ENCODE peak calls at places on chromosomes 6 and 20, in six cellular contexts. M is IMR-90; I is breast epithelium; Q is psoas muscle; K is lower lobe of right lung; G is CD4-positive, alpha-beta memory T cell. J is an unnamed sample.

GRCh38 chr6:27280540-27281000 is 31.5 kb downstream of the POM121L2 start:
- DNase-seq in G (no peak), K (no peak), I (no peak), M (no peak), Q (no peak), J (no peak)

GRCh38 chr20:53438368-53438767 is 155.3 kb downstream of the ZNF217 start:
- DNase-seq in K (no peak), I (no peak), M (no peak), G (no peak), Q (no peak), J (no peak)

GRCh38 chr6:146893690-146894089 is 294.9 kb downstream of the ADGB start:
- DNase-seq in Q (no peak), K (no peak), M (no peak), G (no peak), I (no peak), J (no peak)

GRCh38 chr6:158799051-158799792 is 19.9 kb downstream of the EZR start:
- DNase-seq in Q (no peak), G (no peak), M (peak; percentile 46), K (no peak), I (no peak), J (no peak)

GRCh38 chr6:46419576-46420002 is 71.7 kb downstream of the RCAN2 start:
- DNase-seq in I (no peak), K (no peak), G (no peak), M (peak; percentile 67), Q (no peak), J (no peak)

GRCh38 chr20:11156922-11157321 is 483.1 kb upstream of the JAG1 start:
- DNase-seq in K (no peak), G (no peak), Q (no peak), I (no peak), M (no peak), J (no peak)

GRCh38 chr20:49267327-49267726 is 10.5 kb downstream of the ZNFX1 start:
- DNase-seq in I (no peak), G (no peak), K (no peak), Q (no peak), M (no peak), J (no peak)

GRCh38 chr6:108897371-108897770 is 49.1 kb downstream of the ARMC2 start:
- DNase-seq in M (peak; percentile 28), Q (no peak), G (no peak), I (no peak), K (no peak), J (no peak)

GRCh38 chr6:31791324-31792089 is 4.0 kb downstream of the VARS1 start:
- DNase-seq in Q (no peak), M (peak; percentile 39), I (no peak), G (no peak), K (no peak), J (no peak)

GRCh38 chr6:27592107-27592480 is 119.2 kb upstream of the ZNF184 start:
- DNase-seq in K (no peak), M (no peak), Q (no peak), G (peak; percentile 10), I (no peak), J (no peak)

GRCh38 chr6:97215157-97215769 is 67.8 kb downstream of the MMS22L start:
- DNase-seq in K (no peak), I (no peak), Q (no peak), G (no peak), M (peak; percentile 76), J (no peak)

GRCh38 chr6:106916891-106917290 is 57.6 kb downstream of the CD24 start:
- DNase-seq in G (no peak), M (no peak), K (no peak), I (no peak), Q (no peak), J (no peak)

GRCh38 chr6:142570221-142570671 is 268.4 kb downstream of the ADGRG6 start:
- DNase-seq in Q (no peak), M (peak; percentile 52), I (no peak), G (no peak), K (no peak), J (no peak)

GRCh38 chr6:151900897-151901485 is 93.5 kb downstream of the ESR1 start:
- DNase-seq in M (no peak), K (no peak), I (peak; percentile 79), G (no peak), Q (no peak), J (no peak)

GRCh38 chr6:121799574-121799973 is 364.1 kb downstream of the GJA1 start:
- DNase-seq in Q (no peak), I (no peak), G (no peak), K (no peak), M (no peak), J (no peak)

GRCh38 chr6:158284340-158285210 is 27.7 kb upstream of the TULP4 start:
- DNase-seq in Q (no peak), K (no peak), G (peak; percentile 45), M (peak; percentile 98), I (no peak), J (no peak)

GRCh38 chr6:12174878-12175277 is 115.3 kb upstream of the EDN1 start:
- DNase-seq in M (peak; percentile 54), Q (no peak), I (no peak), K (no peak), G (no peak), J (no peak)

GRCh38 chr20:19301843-19302242 is 89.4 kb downstream of the SLC24A3 start:
- DNase-seq in I (no peak), Q (no peak), K (no peak), M (no peak), G (no peak), J (no peak)

GRCh38 chr6:45619211-45619760 is 241.6 kb upstream of the SUPT3H start:
- DNase-seq in M (no peak), K (no peak), G (no peak), Q (no peak), I (no peak), J (no peak)

GRCh38 chr6:111291334-111291705 is 191.7 kb downstream of the REV3L start:
- DNase-seq in Q (no peak), K (no peak), G (no peak), M (no peak), I (no peak), J (no peak)

GRCh38 chr6:30781697-30782424 is 37.5 kb upstream of the IER3 start:
- DNase-seq in Q (peak; percentile 95), K (peak; percentile 95), I (peak; percentile 98), G (no peak), M (peak; percentile 100), J (peak; percentile 98)

DNA sequence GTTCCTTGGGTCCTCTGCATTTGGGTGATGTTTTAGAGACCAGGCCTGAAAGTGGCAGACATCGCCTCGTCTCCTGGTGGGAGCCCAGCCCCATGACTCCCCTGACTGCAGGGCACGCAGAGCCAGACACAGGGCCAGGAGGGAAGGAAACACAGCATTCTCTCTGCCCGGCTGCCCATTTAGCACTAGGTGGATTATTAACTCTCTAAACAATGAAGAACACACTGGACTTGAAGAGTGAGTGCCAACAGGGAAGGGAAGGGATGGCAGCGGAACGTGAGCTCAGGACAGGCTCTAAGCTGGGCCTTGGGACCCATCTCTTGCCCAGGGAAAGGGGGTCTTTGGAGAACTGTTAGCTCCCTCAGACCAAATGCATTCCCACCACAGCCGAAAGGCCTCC is 80.4 kb downstream of the TBXT start:
- DNase-seq in I (no peak), Q (no peak), M (no peak), G (no peak), K (no peak), J (no peak)
- H3K27me3 ChIP-seq in I (no peaks in the 10 kb centered on the region), Q (no peaks in the 10 kb centered on the region), M (no peaks in the 10 kb centered on the region), G (no peaks in the 10 kb centered on the region), K (no peaks in the 10 kb centered on the region), J (no peaks in the 10 kb centered on the region)

GRCh38 chr20:51470521-51470875 is 72.0 kb downstream of the NFATC2 start:
- DNase-seq in I (no peak), G (no peak), M (no peak), K (no peak), Q (no peak), J (no peak)

GRCh38 chr20:51467971-51468626 is 74.4 kb downstream of the NFATC2 start:
- DNase-seq in I (no peak), G (no peak), K (no peak), M (no peak), Q (no peak), J (no peak)

GRCh38 chr20:51469578-51470520 is 72.7 kb downstream of the NFATC2 start:
- DNase-seq in Q (no peak), K (no peak), M (no peak), G (no peak), I (no peak), J (no peak)

GRCh38 chr20:51468636-51469035 is 73.9 kb downstream of the NFATC2 start:
- DNase-seq in I (no peak), K (no peak), Q (no peak), M (no peak), G (no peak), J (no peak)

DNA sequence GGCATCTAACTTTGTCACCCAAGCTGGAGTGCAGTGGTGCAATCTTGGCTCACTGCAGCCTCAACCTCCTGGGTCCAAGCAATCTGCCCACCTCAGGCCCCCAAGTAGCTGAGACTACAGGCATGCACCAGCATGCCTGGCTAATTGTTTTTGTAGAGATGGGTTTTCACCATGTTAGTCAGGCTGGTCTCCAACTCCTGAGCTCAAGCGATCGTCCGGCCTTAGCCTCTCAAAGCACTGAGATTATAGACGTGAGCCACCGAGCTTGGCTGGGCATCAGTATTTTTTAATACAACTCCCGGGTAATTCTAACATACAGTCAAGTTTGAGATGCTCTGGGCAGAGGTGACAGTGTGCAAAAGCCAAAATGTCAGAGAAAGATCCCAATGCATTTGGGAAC is 73.5 kb downstream of the NFATC2 start:
- DNase-seq in K (no peak), Q (no peak), M (no peak), G (no peak), I (no peak), J (no peak)
- H3K27ac ChIP-seq in K (no peak overlapping the region), Q (no peak overlapping the region), M (no peak overlapping the region), G (no peak overlapping the region), I (no peak overlapping the region), J (no peak overlapping the region)

GRCh38 chr6:75778757-75779156 is 29.7 kb downstream of the MYO6 start:
- DNase-seq in M (no peak), G (no peak), Q (no peak), K (no peak), I (no peak), J (no peak)
- H3K4me1 ChIP-seq in M (peaks cover 6% of the 10 kb centered on the region), G (no peaks in the 10 kb centered on the region), Q (peaks cover 5% of the 10 kb centered on the region), K (no peaks in the 10 kb centered on the region), I (no peaks in the 10 kb centered on the region), J (no peaks in the 10 kb centered on the region)

DNA sequence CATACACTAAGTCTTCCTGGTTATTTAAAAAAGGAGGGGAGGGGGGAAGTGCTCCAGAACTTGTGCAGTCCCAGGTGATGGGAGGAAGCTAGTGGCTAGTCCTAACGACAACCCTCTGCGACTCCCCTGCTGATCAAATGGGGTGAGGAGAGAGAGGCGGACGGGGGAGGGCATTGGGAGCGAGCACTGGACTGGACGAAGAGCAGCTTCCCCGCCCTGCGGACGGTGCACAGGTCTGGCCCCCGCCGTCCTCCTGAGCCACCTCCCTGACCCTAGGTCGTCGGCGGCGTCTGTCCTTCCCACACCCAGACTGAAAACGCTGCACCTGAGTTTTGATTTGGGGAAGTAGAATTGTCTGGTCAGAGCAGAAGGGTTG is 2.2 kb upstream of the OLIG3 start:
- DNase-seq in M (no peak), I (no peak), K (no peak), G (no peak), Q (no peak), J (no peak)
- H3K27me3 ChIP-seq in M (peaks cover 79% of the 10 kb centered on the region), I (peaks cover 86% of the 10 kb centered on the region), K (peaks cover 99% of the 10 kb centered on the region), G (peaks cover 78% of the 10 kb centered on the region), Q (peaks cover 4% of the 10 kb centered on the region), J (peaks cover 61% of the 10 kb centered on the region)

J was measured in right atrium auricular region.